ENCODE peak calls at places on chromosomes 2 and 18, in six cellular contexts. One of them, this sample, is unnamed.

GRCh38 chr2:5683471-5683870 is 8.7 kb upstream of the SOX11 start:
- DNase-seq in kidney: peak
- DNase-seq in effector memory CD4-positive, alpha-beta T cell: no peak
- DNase-seq in ascending aorta: no peak
- DNase-seq in AG04450: no peak
- DNase-seq in IMR-90: no peak
- DNase-seq in this sample: no peak

GRCh38 chr2:71226391-71226964 is 425 bp downstream of the PAIP2B start:
- DNase-seq in kidney: peak
- DNase-seq in effector memory CD4-positive, alpha-beta T cell: no peak
- DNase-seq in ascending aorta: no peak
- DNase-seq in AG04450: no peak
- DNase-seq in IMR-90: no peak
- DNase-seq in this sample: peak

GRCh38 chr2:239341146-239341732 is 59.6 kb downstream of the HDAC4 start:
- DNase-seq in kidney: no peak
- DNase-seq in effector memory CD4-positive, alpha-beta T cell: no peak
- DNase-seq in ascending aorta: no peak
- DNase-seq in AG04450: no peak
- DNase-seq in IMR-90: no peak
- DNase-seq in this sample: no peak

GRCh38 chr18:77137851-77138250 is 5.3 kb upstream of the MBP start:
- DNase-seq in kidney: no peak
- DNase-seq in effector memory CD4-positive, alpha-beta T cell: no peak
- DNase-seq in ascending aorta: no peak
- DNase-seq in AG04450: no peak
- DNase-seq in IMR-90: no peak
- DNase-seq in this sample: no peak

GRCh38 chr18:22337311-22337710 is 80.4 kb downstream of the CTAGE1 start:
- DNase-seq in kidney: peak
- DNase-seq in effector memory CD4-positive, alpha-beta T cell: no peak
- DNase-seq in ascending aorta: no peak
- DNase-seq in AG04450: no peak
- DNase-seq in IMR-90: no peak
- DNase-seq in this sample: no peak

GRCh38 chr18:12657849-12658829 is at the start of gene SPIRE1:
- DNase-seq in kidney: peak
- DNase-seq in effector memory CD4-positive, alpha-beta T cell: peak
- DNase-seq in ascending aorta: no peak
- DNase-seq in AG04450: no peak
- DNase-seq in IMR-90: peak
- DNase-seq in this sample: peak

GRCh38 chr2:17540813-17541513 is 467 bp downstream of the VSNL1 start:
- DNase-seq in kidney: no peak
- DNase-seq in effector memory CD4-positive, alpha-beta T cell: no peak
- DNase-seq in ascending aorta: no peak
- DNase-seq in AG04450: no peak
- DNase-seq in IMR-90: no peak
- DNase-seq in this sample: no peak

GRCh38 chr18:457533-457932 is 43.0 kb downstream of the COLEC12 start:
- DNase-seq in kidney: no peak
- DNase-seq in effector memory CD4-positive, alpha-beta T cell: no peak
- DNase-seq in ascending aorta: no peak
- DNase-seq in AG04450: no peak
- DNase-seq in IMR-90: peak
- DNase-seq in this sample: no peak

GRCh38 chr18:33802955-33803354 is 224.9 kb downstream of the ASXL3 start:
- DNase-seq in kidney: no peak
- DNase-seq in effector memory CD4-positive, alpha-beta T cell: no peak
- DNase-seq in ascending aorta: no peak
- DNase-seq in AG04450: no peak
- DNase-seq in IMR-90: no peak
- DNase-seq in this sample: no peak

GRCh38 chr18:79440316-79440715 is 44.6 kb downstream of the NFATC1 start:
- DNase-seq in kidney: no peak
- DNase-seq in effector memory CD4-positive, alpha-beta T cell: no peak
- DNase-seq in ascending aorta: no peak
- DNase-seq in AG04450: no peak
- DNase-seq in IMR-90: no peak
- DNase-seq in this sample: no peak

GRCh38 chr2:20381457-20381856 is 30.8 kb upstream of the PUM2 start:
- DNase-seq in kidney: no peak
- DNase-seq in effector memory CD4-positive, alpha-beta T cell: no peak
- DNase-seq in ascending aorta: no peak
- DNase-seq in AG04450: no peak
- DNase-seq in IMR-90: peak
- DNase-seq in this sample: no peak

GRCh38 chr2:220297093-220297492 is 669.7 kb downstream of the SLC4A3 start:
- DNase-seq in kidney: no peak
- DNase-seq in effector memory CD4-positive, alpha-beta T cell: no peak
- DNase-seq in ascending aorta: no peak
- DNase-seq in AG04450: no peak
- DNase-seq in IMR-90: no peak
- DNase-seq in this sample: no peak

GRCh38 chr18:79507546-79508480 is 112.1 kb downstream of the NFATC1 start:
- DNase-seq in kidney: peak
- DNase-seq in effector memory CD4-positive, alpha-beta T cell: no peak
- DNase-seq in ascending aorta: no peak
- DNase-seq in AG04450: no peak
- DNase-seq in IMR-90: peak
- DNase-seq in this sample: peak

GRCh38 chr2:191051825-191052778 is 38.1 kb upstream of the STAT1 start:
- DNase-seq in kidney: no peak
- DNase-seq in effector memory CD4-positive, alpha-beta T cell: no peak
- DNase-seq in ascending aorta: no peak
- DNase-seq in AG04450: no peak
- DNase-seq in IMR-90: peak
- DNase-seq in this sample: no peak

GRCh38 chr2:42390401-42390969 is 29.5 kb upstream of the COX7A2L start:
- DNase-seq in kidney: no peak
- DNase-seq in effector memory CD4-positive, alpha-beta T cell: no peak
- DNase-seq in ascending aorta: no peak
- DNase-seq in AG04450: no peak
- DNase-seq in IMR-90: no peak
- DNase-seq in this sample: no peak

GRCh38 chr18:13025233-13025632 is 34.1 kb downstream of the CEP192 start:
- DNase-seq in kidney: no peak
- DNase-seq in effector memory CD4-positive, alpha-beta T cell: no peak
- DNase-seq in ascending aorta: no peak
- DNase-seq in AG04450: no peak
- DNase-seq in IMR-90: no peak
- DNase-seq in this sample: no peak

GRCh38 chr2:144117079-144117478 is 402.8 kb downstream of the ZEB2 start:
- DNase-seq in kidney: no peak
- DNase-seq in effector memory CD4-positive, alpha-beta T cell: no peak
- DNase-seq in ascending aorta: no peak
- DNase-seq in AG04450: no peak
- DNase-seq in IMR-90: no peak
- DNase-seq in this sample: no peak

GRCh38 chr2:20596973-20597867 is 53.7 kb downstream of the HS1BP3 start:
- DNase-seq in kidney: peak
- DNase-seq in effector memory CD4-positive, alpha-beta T cell: no peak
- DNase-seq in ascending aorta: peak
- DNase-seq in AG04450: no peak
- DNase-seq in IMR-90: no peak
- DNase-seq in this sample: peak

GRCh38 chr2:24914713-24915112 is 5.3 kb downstream of the ADCY3 start:
- DNase-seq in kidney: no peak
- DNase-seq in effector memory CD4-positive, alpha-beta T cell: no peak
- DNase-seq in ascending aorta: no peak
- DNase-seq in AG04450: no peak
- DNase-seq in IMR-90: no peak
- DNase-seq in this sample: no peak

GRCh38 chr2:215577356-215577755 is 141.5 kb upstream of the FN1 start:
- DNase-seq in kidney: no peak
- DNase-seq in effector memory CD4-positive, alpha-beta T cell: no peak
- DNase-seq in ascending aorta: no peak
- DNase-seq in AG04450: no peak
- DNase-seq in IMR-90: peak
- DNase-seq in this sample: no peak

GRCh38 chr18:34729264-34729663 is 19.2 kb downstream of the DTNA start:
- DNase-seq in kidney: no peak
- DNase-seq in effector memory CD4-positive, alpha-beta T cell: no peak
- DNase-seq in ascending aorta: no peak
- DNase-seq in AG04450: no peak
- DNase-seq in IMR-90: no peak
- DNase-seq in this sample: no peak

GRCh38 chr2:233061007-233061590 is 957 bp downstream of the INPP5D start:
- DNase-seq in kidney: no peak
- DNase-seq in effector memory CD4-positive, alpha-beta T cell: no peak
- DNase-seq in ascending aorta: no peak
- DNase-seq in AG04450: no peak
- DNase-seq in IMR-90: no peak
- DNase-seq in this sample: no peak
- H3K27ac ChIP-seq in kidney: peak
- H3K27ac ChIP-seq in effector memory CD4-positive, alpha-beta T cell: peak
- H3K27ac ChIP-seq in ascending aorta: peak
- H3K27ac ChIP-seq in AG04450: no peak
- H3K27ac ChIP-seq in IMR-90: no peak
- H3K27ac ChIP-seq in this sample: peak

GRCh38 chr18:58616446-58616845 is 12.4 kb downstream of the ALPK2 start:
- DNase-seq in kidney: no peak
- DNase-seq in effector memory CD4-positive, alpha-beta T cell: no peak
- DNase-seq in ascending aorta: no peak
- DNase-seq in AG04450: no peak
- DNase-seq in IMR-90: no peak
- DNase-seq in this sample: no peak

GRCh38 chr18:58612239-58613055 is 16.4 kb downstream of the ALPK2 start:
- DNase-seq in kidney: no peak
- DNase-seq in effector memory CD4-positive, alpha-beta T cell: no peak
- DNase-seq in ascending aorta: no peak
- DNase-seq in AG04450: no peak
- DNase-seq in IMR-90: no peak
- DNase-seq in this sample: no peak

GRCh38 chr18:58611471-58612131 is 17.3 kb downstream of the ALPK2 start:
- DNase-seq in kidney: no peak
- DNase-seq in effector memory CD4-positive, alpha-beta T cell: no peak
- DNase-seq in ascending aorta: no peak
- DNase-seq in AG04450: no peak
- DNase-seq in IMR-90: no peak
- DNase-seq in this sample: no peak

GRCh38 chr18:58618822-58619553 is 9.9 kb downstream of the ALPK2 start:
- DNase-seq in kidney: no peak
- DNase-seq in effector memory CD4-positive, alpha-beta T cell: no peak
- DNase-seq in ascending aorta: no peak
- DNase-seq in AG04450: no peak
- DNase-seq in IMR-90: peak
- DNase-seq in this sample: no peak

GRCh38 chr18:58615150-58616132 is 13.4 kb downstream of the ALPK2 start:
- DNase-seq in kidney: no peak
- DNase-seq in effector memory CD4-positive, alpha-beta T cell: peak
- DNase-seq in ascending aorta: no peak
- DNase-seq in AG04450: no peak
- DNase-seq in IMR-90: peak
- DNase-seq in this sample: no peak
- H3K27ac ChIP-seq in kidney: no peak
- H3K27ac ChIP-seq in effector memory CD4-positive, alpha-beta T cell: peak
- H3K27ac ChIP-seq in ascending aorta: no peak
- H3K27ac ChIP-seq in AG04450: no peak
- H3K27ac ChIP-seq in IMR-90: no peak
- H3K27ac ChIP-seq in this sample: no peak

GRCh38 chr2:160910681-160911080 is 249.5 kb upstream of the TANK start:
- DNase-seq in kidney: no peak
- DNase-seq in effector memory CD4-positive, alpha-beta T cell: no peak
- DNase-seq in ascending aorta: no peak
- DNase-seq in AG04450: peak
- DNase-seq in IMR-90: peak
- DNase-seq in this sample: no peak
- H3K27ac ChIP-seq in kidney: no peak
- H3K27ac ChIP-seq in effector memory CD4-positive, alpha-beta T cell: no peak
- H3K27ac ChIP-seq in ascending aorta: peak
- H3K27ac ChIP-seq in AG04450: no peak
- H3K27ac ChIP-seq in IMR-90: peak
- H3K27ac ChIP-seq in this sample: peak

GRCh38 chr2:27079233-27080139 is 1.1 kb downstream of the EMILIN1 start:
- DNase-seq in kidney: peak
- DNase-seq in effector memory CD4-positive, alpha-beta T cell: no peak
- DNase-seq in ascending aorta: no peak
- DNase-seq in AG04450: no peak
- DNase-seq in IMR-90: no peak
- DNase-seq in this sample: no peak

GRCh38 chr2:27077231-27077630 is 1.2 kb upstream of the EMILIN1 start:
- DNase-seq in kidney: no peak
- DNase-seq in effector memory CD4-positive, alpha-beta T cell: no peak
- DNase-seq in ascending aorta: no peak
- DNase-seq in AG04450: no peak
- DNase-seq in IMR-90: no peak
- DNase-seq in this sample: no peak

GRCh38 chr2:27080603-27080938 is 2.2 kb downstream of the EMILIN1 start:
- DNase-seq in kidney: no peak
- DNase-seq in effector memory CD4-positive, alpha-beta T cell: no peak
- DNase-seq in ascending aorta: no peak
- DNase-seq in AG04450: no peak
- DNase-seq in IMR-90: no peak
- DNase-seq in this sample: no peak

GRCh38 chr2:27080140-27080469 is 1.7 kb downstream of the EMILIN1 start:
- DNase-seq in kidney: no peak
- DNase-seq in effector memory CD4-positive, alpha-beta T cell: no peak
- DNase-seq in ascending aorta: no peak
- DNase-seq in AG04450: no peak
- DNase-seq in IMR-90: no peak
- DNase-seq in this sample: no peak

DNA sequence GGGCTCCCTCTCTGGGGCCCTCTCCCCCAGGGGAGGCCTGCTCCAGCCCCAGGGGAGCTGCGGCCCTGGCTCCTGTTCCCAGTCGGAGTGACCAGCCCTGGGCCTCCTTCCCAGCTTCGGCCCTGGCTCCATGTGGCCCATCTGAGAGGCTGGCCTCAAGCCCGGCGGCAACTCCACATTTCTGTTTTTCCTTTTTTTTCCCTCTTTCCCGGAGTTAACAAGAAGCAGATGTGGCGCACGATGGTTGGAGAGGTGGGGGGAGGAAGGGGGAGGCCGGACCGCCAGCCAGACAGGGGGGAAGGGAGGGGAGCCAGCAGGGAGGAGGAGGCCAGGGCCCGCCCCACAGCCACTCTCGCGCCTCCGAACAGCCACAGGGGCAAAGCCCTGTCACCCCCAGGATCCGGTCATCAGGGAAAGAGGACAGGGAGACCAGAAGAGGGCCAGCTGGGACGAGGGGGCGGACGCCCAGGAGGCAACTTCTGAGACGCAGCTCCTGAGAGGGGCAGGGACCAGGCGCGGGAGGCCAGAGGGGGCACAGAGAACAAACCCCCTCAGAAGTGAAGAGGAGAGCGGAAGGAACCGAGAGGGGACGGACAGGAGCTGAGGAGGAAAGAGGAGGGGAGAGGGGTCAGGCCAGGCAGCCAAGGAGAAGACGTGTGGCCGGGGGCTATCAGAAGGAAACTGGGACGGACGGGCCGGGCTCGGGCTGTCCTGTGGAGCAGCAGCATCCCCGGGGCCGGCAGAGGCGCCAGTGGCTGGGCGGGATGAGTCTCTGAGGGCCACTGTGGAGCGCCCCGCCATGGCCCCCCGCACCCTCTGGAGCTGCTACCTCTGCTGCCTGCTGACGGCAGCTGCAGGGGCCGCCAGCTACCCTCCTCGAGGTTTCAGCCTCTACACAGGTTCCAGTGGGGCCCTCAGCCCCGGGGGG is at the start of gene EMILIN1:
- DNase-seq in kidney: peak
- DNase-seq in effector memory CD4-positive, alpha-beta T cell: no peak
- DNase-seq in ascending aorta: peak
- DNase-seq in AG04450: peak
- DNase-seq in IMR-90: peak
- DNase-seq in this sample: peak
- H3K27ac ChIP-seq in kidney: peak
- H3K27ac ChIP-seq in effector memory CD4-positive, alpha-beta T cell: no peak
- H3K27ac ChIP-seq in ascending aorta: peak
- H3K27ac ChIP-seq in AG04450: peak
- H3K27ac ChIP-seq in IMR-90: peak
- H3K27ac ChIP-seq in this sample: peak